ENCODE peak calls at places on chromosome 17, in four cellular contexts. A is HEK293T, X is WTC11, M is K562. V is an unnamed sample.

GRCh38 chr17:75516619-75517276 is 420 bp downstream of the TSEN54 start:
- DNase-seq in M (peak), X (peak), A (peak), V (no peak)

GRCh38 chr17:60743812-60744211 is 66.2 kb downstream of the BCAS3 start:
- DNase-seq in M (no peak), X (no peak), A (no peak), V (no peak)

GRCh38 chr17:47733047-47733413 is at the start of gene TBX21:
- DNase-seq in X (peak), M (peak), A (peak), V (peak)

GRCh38 chr17:8285270-8286181 is 2.9 kb upstream of the RANGRF start:
- DNase-seq in M (no peak), A (no peak), X (no peak), V (no peak)

GRCh38 chr17:43020789-43021738 is 1.1 kb downstream of the VAT1 start:
- DNase-seq in A (peak), X (peak), M (peak), V (peak)

GRCh38 chr17:6473128-6473767 is 29.0 kb downstream of the PIMREG start:
- DNase-seq in A (peak), M (peak), X (peak), V (peak)

GRCh38 chr17:47837401-47838039 is 3.6 kb downstream of the SCRN2 start:
- DNase-seq in A (no peak), M (no peak), X (no peak), V (peak)

GRCh38 chr17:17118399-17118798 is 76.1 kb downstream of the MPRIP start:
- DNase-seq in A (no peak), X (no peak), M (no peak), V (peak)

GRCh38 chr17:72614871-72615626 is 477.4 kb downstream of the SLC39A11 start:
- DNase-seq in A (no peak), X (peak), M (no peak), V (peak)

GRCh38 chr17:61124562-61124961 is 275.1 kb upstream of the TBX2 start:
- DNase-seq in X (no peak), A (no peak), M (no peak), V (no peak)

GRCh38 chr17:2690165-2691068 is 21.1 kb downstream of the CLUH start:
- DNase-seq in M (peak), A (peak), X (no peak), V (no peak)

GRCh38 chr17:68981288-68981687 is 26.1 kb upstream of the ABCA8 start:
- DNase-seq in A (no peak), X (no peak), M (no peak), V (peak)

GRCh38 chr17:13477180-13477611 is 124.5 kb downstream of the HS3ST3A1 start:
- DNase-seq in M (peak), X (no peak), A (no peak), V (no peak)

GRCh38 chr17:42795465-42795864 is 3.0 kb downstream of the COA3 start:
- DNase-seq in X (no peak), M (no peak), A (no peak), V (no peak)

GRCh38 chr17:68197091-68197996 is 50.5 kb upstream of the AMZ2 start:
- DNase-seq in A (no peak), M (peak), X (peak), V (no peak)

GRCh38 chr17:633133-633532 is 81.5 kb downstream of the VPS53 start:
- DNase-seq in M (no peak), A (no peak), X (no peak), V (no peak)
- TF ChIP-seq ELF4 in M (no peak), A (no peak), X (no peak), V (no peak)

GRCh38 chr17:77516902-77517301 is 376.1 kb downstream of the SEC14L1 start:
- DNase-seq in A (no peak), X (no peak), M (no peak), V (no peak)

GRCh38 chr17:77523562-77523961 is 382.8 kb downstream of the SEC14L1 start:
- DNase-seq in A (no peak), M (no peak), X (no peak), V (no peak)

GRCh38 chr17:77526259-77526711 is 385.5 kb downstream of the SEC14L1 start:
- DNase-seq in M (no peak), X (no peak), A (no peak), V (no peak)

GRCh38 chr17:77526728-77527355 is 386.1 kb downstream of the SEC14L1 start:
- DNase-seq in M (no peak), A (no peak), X (no peak), V (no peak)

GRCh38 chr17:77521076-77521475 is 380.3 kb downstream of the SEC14L1 start:
- DNase-seq in A (no peak), M (no peak), X (no peak), V (no peak)
- TF ChIP-seq ELF4 in A (no peak), M (no peak), X (no peak), V (no peak)

GRCh38 chr17:32558328-32558955 is 71.6 kb downstream of the CDK5R1 start:
- DNase-seq in X (no peak), A (no peak), M (no peak), V (no peak)
- TF ChIP-seq ELF4 in X (no peak), A (no peak), M (no peak), V (no peak)

GRCh38 chr17:41003926-41004325 is 4.2 kb upstream of the KRTAP3-2 start:
- DNase-seq in M (no peak), X (no peak), A (no peak), V (no peak)

GRCh38 chr17:41004397-41004796 is 4.5 kb downstream of the KRTAP3-1 start:
- DNase-seq in X (no peak), A (no peak), M (no peak), V (no peak)

GRCh38 chr17:40996829-40997228 is 2.9 kb upstream of the KRTAP3-3 start:
- DNase-seq in X (no peak), M (no peak), A (no peak), V (no peak)

GRCh38 chr17:41001795-41002194 is 2.1 kb upstream of the KRTAP3-2 start:
- DNase-seq in A (no peak), M (no peak), X (no peak), V (no peak)

GRCh38 chr17:41002814-41003213 is 3.1 kb upstream of the KRTAP3-2 start:
- DNase-seq in A (no peak), X (no peak), M (no peak), V (peak)
- TF ChIP-seq ELF4 in A (no peak), X (no peak), M (no peak), V (no peak)

GRCh38 chr17:32319548-32319905 is 22.4 kb downstream of the C17orf75 start:
- DNase-seq in X (peak), M (peak), A (peak), V (peak)
- TF ChIP-seq ELF4 in X (no peak), M (no peak), A (no peak), V (no peak)

GRCh38 chr17:44842748-44843147 is 4.9 kb upstream of the HIGD1B start:
- DNase-seq in X (no peak), A (no peak), M (no peak), V (no peak)
- TF ChIP-seq ELF4 in X (no peak), A (no peak), M (no peak), V (no peak)

DNA sequence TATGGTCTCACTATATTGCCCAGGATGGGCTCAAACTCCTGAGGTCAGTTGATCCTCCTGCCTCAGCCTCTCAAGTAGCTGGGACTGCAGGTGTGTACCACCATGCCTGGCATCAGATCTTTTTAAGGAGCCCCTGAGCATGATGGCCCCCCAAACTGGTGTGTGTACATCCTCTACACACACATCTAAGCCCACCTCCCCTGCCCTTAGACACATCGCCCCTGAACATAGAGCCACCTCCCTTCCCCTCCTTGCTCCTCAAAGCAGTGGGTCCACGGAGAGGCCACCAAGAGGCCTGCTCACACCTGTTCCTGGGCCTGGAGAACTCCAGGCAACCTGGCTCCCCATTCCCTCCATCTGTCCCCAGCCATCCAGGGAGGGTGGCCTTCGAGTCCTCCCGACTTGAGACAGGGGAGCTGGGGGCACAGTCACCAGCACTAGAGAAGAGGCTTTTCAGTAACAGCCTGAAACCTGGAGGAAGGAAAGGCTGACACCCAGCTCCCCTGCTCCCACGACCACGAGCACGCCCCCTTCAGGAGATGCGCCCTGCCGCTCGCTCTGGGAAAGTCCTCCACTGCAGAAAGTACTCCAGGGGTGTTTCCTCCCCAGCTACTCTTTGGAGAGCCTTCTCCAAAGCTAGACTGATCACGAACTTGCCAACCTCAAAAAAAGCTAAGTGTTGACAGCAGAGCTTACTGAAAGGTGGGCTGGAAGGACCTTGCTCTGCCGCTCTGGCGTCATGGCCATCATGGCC is 12.6 kb upstream of the PRR29 start:
- DNase-seq in A (no peak), X (peak), M (peak), V (no peak)
- TF ChIP-seq ELF4 in A (no peak), X (no peak), M (no peak), V (no peak)

GRCh38 chr17:4174556-4174955 is 31.6 kb downstream of the CYB5D2 start:
- DNase-seq in M (no peak), X (no peak), A (no peak), V (no peak)

GRCh38 chr17:4173771-4174170 is 30.8 kb downstream of the CYB5D2 start:
- DNase-seq in A (no peak), X (no peak), M (no peak), V (no peak)

GRCh38 chr17:4176803-4177472 is 33.9 kb downstream of the CYB5D2 start:
- DNase-seq in M (no peak), X (no peak), A (no peak), V (no peak)

GRCh38 chr17:4177732-4178131 is 34.7 kb downstream of the CYB5D2 start:
- DNase-seq in A (no peak), M (no peak), X (no peak), V (no peak)

DNA sequence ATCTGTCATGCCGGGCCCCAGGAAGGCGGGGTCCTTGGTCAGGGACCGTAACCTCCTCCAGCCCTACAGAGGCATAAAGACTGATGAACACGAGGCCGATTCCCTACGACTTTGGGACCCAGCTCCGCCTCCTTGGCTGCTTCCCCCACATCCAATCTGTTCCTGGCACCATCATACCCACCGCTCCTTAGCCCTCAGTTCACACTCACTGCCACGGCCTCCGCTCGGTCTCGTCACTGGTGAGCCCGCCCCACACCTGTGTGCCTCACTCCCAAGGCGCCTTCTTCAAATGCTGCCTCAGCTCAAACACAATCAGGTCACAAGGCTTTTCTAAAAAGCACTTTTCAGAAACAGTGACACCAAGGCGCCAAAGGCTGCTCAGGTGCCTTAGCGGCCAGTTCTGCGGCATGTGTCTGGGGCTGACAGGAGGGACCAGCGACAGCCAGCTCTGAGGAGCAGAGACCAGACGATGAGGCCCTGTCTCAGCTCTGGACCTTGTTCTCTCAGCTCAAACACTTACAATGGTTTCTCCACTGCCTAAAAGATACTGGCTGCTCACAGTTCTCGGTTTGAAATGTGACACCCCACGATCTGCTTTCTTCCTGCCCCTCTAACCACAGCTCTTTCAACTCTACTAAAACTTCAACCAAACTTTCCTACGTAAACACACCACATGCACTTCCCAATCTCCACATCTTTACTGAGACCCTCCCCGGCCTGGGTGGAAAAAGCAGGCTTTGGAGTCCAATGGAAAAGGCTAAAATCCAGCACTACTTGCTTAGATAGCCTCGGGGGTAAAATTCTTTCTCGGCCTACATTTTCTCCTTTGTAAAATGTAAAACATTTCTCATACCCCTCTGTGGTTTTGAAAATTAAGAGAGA is 33.2 kb downstream of the CYB5D2 start:
- DNase-seq in A (no peak), X (no peak), M (no peak), V (no peak)
- TF ChIP-seq ELF4 in A (no peak), X (no peak), M (no peak), V (no peak)